ENCODE peak calls at places on chromosome 16, in ten cellular contexts. W, Y, C, B, Q, N, G, F, I and M are unnamed samples. For H3K9me3, the result is how much of the 10 kb centered on the place peaks cover.

GRCh38 chr16:50838885-50839284 is 97.0 kb downstream of the CYLD start:
- DNase-seq in F (no peak), W (no peak), G (peak), C (no peak), N (no peak), I (no peak), Y (no peak), B (no peak), Q (no peak), M (no peak)

GRCh38 chr16:79814124-79814523 is 213.6 kb upstream of the MAF start:
- DNase-seq in G (no peak), Y (no peak), C (no peak), F (no peak), B (no peak), N (no peak), W (no peak), Q (no peak), I (no peak), M (no peak)

GRCh38 chr16:50196736-50197135 is 43.6 kb downstream of the TENT4B start:
- DNase-seq in F (peak), Q (no peak), W (no peak), I (no peak), C (no peak), N (no peak), B (no peak), G (no peak), Y (no peak), M (no peak)

GRCh38 chr16:73951541-73951940 is 345.1 kb upstream of the PSMD7 start:
- DNase-seq in F (peak), G (no peak), Q (no peak), Y (no peak), I (no peak), C (no peak), N (no peak), W (no peak), B (no peak), M (no peak)

GRCh38 chr16:29315046-29315445 is 91.5 kb downstream of the NPIPB11 start:
- DNase-seq in N (no peak), B (no peak), Q (no peak), F (peak), C (no peak), I (no peak), Y (peak), W (no peak), G (no peak), M (no peak)

GRCh38 chr16:87926246-87927194 is 9.8 kb downstream of the CA5A start:
- DNase-seq in Q (no peak), G (no peak), Y (no peak), F (no peak), I (no peak), W (no peak), B (no peak), N (no peak), C (no peak), M (no peak)

GRCh38 chr16:80723981-80724380 is 80.4 kb downstream of the CDYL2 start:
- DNase-seq in N (no peak), Q (no peak), W (no peak), C (no peak), G (no peak), F (no peak), B (no peak), I (no peak), Y (no peak), M (no peak)

GRCh38 chr16:48099455-48099854 is 56.3 kb downstream of the ABCC12 start:
- DNase-seq in B (no peak), W (no peak), Y (no peak), F (no peak), G (no peak), C (no peak), N (no peak), Q (no peak), I (no peak), M (no peak)

GRCh38 chr16:6020162-6020980 is 922.8 kb upstream of the EEF2KMT start:
- DNase-seq in W (no peak), B (no peak), N (no peak), G (no peak), Y (no peak), C (no peak), I (no peak), F (no peak), Q (no peak), M (no peak)

GRCh38 chr16:49441366-49441780 is 67.8 kb downstream of the C16orf78 start:
- DNase-seq in Y (peak), Q (no peak), I (peak), G (peak), B (no peak), W (no peak), N (no peak), F (no peak), C (no peak), M (peak)

GRCh38 chr16:82043680-82044584 is 8.9 kb downstream of the HSD17B2 start:
- DNase-seq in I (no peak), C (no peak), Q (no peak), Y (no peak), W (no peak), G (no peak), B (peak), N (no peak), F (peak), M (no peak)

GRCh38 chr16:52451971-52452421 is 94.9 kb downstream of the TOX3 start:
- DNase-seq in C (no peak), W (no peak), Y (no peak), G (no peak), B (no peak), Q (no peak), I (no peak), F (no peak), N (no peak), M (no peak)

GRCh38 chr16:56477096-56477878 is 25.9 kb downstream of the OGFOD1 start:
- DNase-seq in C (peak), Q (no peak), B (no peak), N (no peak), W (no peak), Y (no peak), F (peak), I (no peak), G (peak), M (no peak)
- H3K27ac ChIP-seq in C (peak), Q (peak), B (peak), N (no peak), W (no peak), Y (no peak), F (peak), I (no peak), G (no peak), M (no peak)

GRCh38 chr16:78570409-78571141 is 471.1 kb downstream of the WWOX start:
- DNase-seq in F (no peak), G (no peak), C (no peak), B (no peak), Q (peak), N (no peak), I (no peak), W (no peak), Y (no peak), M (no peak)

GRCh38 chr16:78571434-78571833 is 472.0 kb downstream of the WWOX start:
- DNase-seq in B (no peak), G (no peak), N (no peak), W (no peak), I (no peak), C (no peak), F (no peak), Y (no peak), Q (no peak), M (no peak)

GRCh38 chr16:78563905-78564304 is 464.5 kb downstream of the WWOX start:
- DNase-seq in C (no peak), W (no peak), B (peak), Y (no peak), I (no peak), Q (no peak), N (no peak), F (no peak), G (no peak), M (no peak)

GRCh38 chr16:78566397-78567073 is 467.1 kb downstream of the WWOX start:
- DNase-seq in W (no peak), Q (no peak), N (no peak), I (no peak), C (no peak), B (no peak), G (no peak), Y (no peak), F (no peak), M (no peak)

DNA sequence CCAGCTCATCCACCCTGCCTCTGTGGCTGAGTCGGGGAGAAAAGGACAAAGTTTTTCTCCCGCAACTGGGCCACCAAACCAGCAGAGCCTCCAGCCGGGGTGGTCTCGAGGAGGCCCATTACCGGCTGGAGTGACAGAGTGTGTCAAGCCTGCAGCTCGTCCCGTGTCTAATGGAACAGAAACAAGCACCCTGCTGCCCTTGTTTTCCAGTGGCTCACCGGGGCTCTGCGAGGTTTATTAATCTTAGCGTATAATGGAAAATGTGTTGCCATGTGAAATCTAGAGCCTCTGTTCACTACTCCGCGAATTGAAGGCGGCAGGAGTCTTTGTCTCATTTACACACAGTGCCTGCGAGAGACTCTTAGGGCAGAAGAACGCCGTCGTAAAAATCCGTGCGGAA is 468.3 kb downstream of the WWOX start:
- DNase-seq in F (no peak), Q (no peak), Y (no peak), C (no peak), N (no peak), I (no peak), B (no peak), G (no peak), W (no peak), M (no peak)
- TF ChIP-seq CTCF in F (no peak), Q (no peak), Y (no peak), C (no peak), N (no peak), I (no peak), B (no peak), G (no peak), W (no peak), M (no peak)

GRCh38 chr16:71205482-71206131 is 24.9 kb downstream of the HYDIN start:
- DNase-seq in F (no peak), B (no peak), C (no peak), I (no peak), Y (no peak), Q (no peak), G (no peak), W (no peak), N (peak), M (no peak)
- H3K9me3 ChIP-seq in F (under half), B (under half), C (under half), I (under half), Y (under half), Q (under half), G (under half), W (under half), N (under half), M (under half)

DNA sequence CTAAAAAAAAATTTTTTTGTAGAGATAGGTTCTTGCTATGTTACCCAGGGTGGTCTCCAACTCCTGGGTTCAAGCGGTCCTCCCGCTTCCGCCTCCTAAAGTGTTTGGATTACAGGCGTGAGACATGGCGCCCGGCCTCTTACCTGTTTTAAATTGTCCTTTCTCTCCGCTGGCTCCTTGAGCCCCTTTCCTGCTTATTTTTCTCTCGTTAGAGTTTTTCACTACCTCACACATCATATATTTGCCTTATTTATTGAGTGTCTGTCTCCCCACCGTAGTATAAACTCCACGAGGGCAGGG is 760 bp upstream of the SEC14L5 start:
- DNase-seq in I (no peak), B (no peak), N (no peak), Y (no peak), C (no peak), G (no peak), F (no peak), W (no peak), Q (no peak), M (no peak)
- H3K27ac ChIP-seq in I (no peak), B (peak), N (peak), Y (peak), C (peak), G (no peak), F (no peak), W (peak), Q (no peak), M (peak)

GRCh38 chr16:9823510-9823909 is 358.7 kb downstream of the GRIN2A start:
- DNase-seq in B (no peak), W (no peak), Y (no peak), C (no peak), Q (no peak), F (no peak), N (no peak), I (no peak), G (no peak), M (no peak)

GRCh38 chr16:9821970-9822369 is 360.3 kb downstream of the GRIN2A start:
- DNase-seq in Q (no peak), I (no peak), G (no peak), W (no peak), B (no peak), C (no peak), Y (no peak), F (no peak), N (no peak), M (no peak)

GRCh38 chr16:9821331-9821730 is 360.9 kb downstream of the GRIN2A start:
- DNase-seq in F (no peak), Q (no peak), G (no peak), B (no peak), N (no peak), W (no peak), C (no peak), Y (no peak), I (no peak), M (no peak)

GRCh38 chr16:9818702-9819101 is 363.5 kb downstream of the GRIN2A start:
- DNase-seq in F (no peak), I (no peak), N (no peak), Y (no peak), C (no peak), B (no peak), G (no peak), Q (no peak), W (no peak), M (no peak)

GRCh38 chr16:9820481-9821246 is 361.6 kb downstream of the GRIN2A start:
- DNase-seq in N (no peak), B (no peak), Y (no peak), I (no peak), C (no peak), F (no peak), W (no peak), Q (no peak), G (no peak), M (no peak)
- TF ChIP-seq CTCF in N (no peak), B (no peak), Y (no peak), I (no peak), C (no peak), F (no peak), W (no peak), Q (peak), G (no peak), M (no peak)

GRCh38 chr16:71883193-71883848 is 661 bp downstream of the ZNF821 start:
- DNase-seq in G (no peak), W (no peak), I (peak), F (peak), Q (peak), Y (peak), B (no peak), C (no peak), N (peak), M (no peak)

GRCh38 chr16:71882505-71883192 is 1.3 kb downstream of the ZNF821 start:
- DNase-seq in W (no peak), Q (peak), F (peak), B (peak), N (no peak), C (peak), I (peak), Y (peak), G (peak), M (peak)

GRCh38 chr16:71883849-71884638 is at the start of gene ZNF821:
- DNase-seq in Y (peak), C (peak), F (peak), I (peak), G (peak), Q (peak), W (peak), B (no peak), N (peak), M (peak)

GRCh38 chr16:71889147-71889546 is 5.2 kb upstream of the ZNF821 start:
- DNase-seq in Y (no peak), I (no peak), N (no peak), Q (no peak), B (no peak), F (no peak), C (no peak), W (no peak), G (no peak), M (no peak)

GRCh38 chr16:71885261-71885650 is 1.3 kb upstream of the ZNF821 start:
- DNase-seq in W (no peak), B (no peak), C (no peak), G (no peak), F (no peak), I (no peak), Y (no peak), N (no peak), Q (no peak), M (no peak)
- H3K9me3 ChIP-seq in W (under half), B (under half), C (under half), G (under half), F (under half), I (under half), Y (under half), N (under half), Q (under half), M (under half)

DNA sequence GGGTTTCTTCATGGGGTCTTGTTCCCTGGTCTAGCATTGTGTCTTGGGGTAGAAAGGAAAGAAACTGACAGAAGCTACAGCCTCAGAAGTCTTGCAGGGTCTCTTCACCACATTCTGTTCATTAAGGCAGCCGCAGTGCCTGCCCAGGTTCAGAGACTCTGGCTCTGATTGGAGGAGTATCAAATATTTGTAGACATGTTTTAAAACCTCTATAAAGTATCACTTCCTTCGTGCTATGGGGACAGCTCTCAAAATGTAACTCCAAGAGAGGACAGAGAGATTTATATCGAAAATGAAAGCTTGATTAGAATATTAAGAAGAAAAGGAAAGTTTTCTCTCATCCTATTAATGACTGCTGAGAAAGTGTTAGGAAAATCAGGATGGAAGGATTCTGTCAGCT is 107.0 kb upstream of the CACNG3 start:
- DNase-seq in G (no peak), Y (no peak), N (no peak), C (no peak), W (no peak), Q (no peak), B (no peak), I (no peak), F (no peak), M (no peak)
- H3K27ac ChIP-seq in G (no peak), Y (no peak), N (no peak), C (no peak), W (no peak), Q (no peak), B (no peak), I (no peak), F (no peak), M (no peak)

GRCh38 chr16:14310519-14310991 is 239.4 kb downstream of the MRTFB start:
- DNase-seq in N (peak), W (no peak), F (peak), Y (no peak), C (peak), Q (no peak), B (no peak), G (no peak), I (no peak), M (no peak)
- TF ChIP-seq CTCF in N (no peak), W (no peak), F (peak), Y (no peak), C (peak), Q (no peak), B (no peak), G (no peak), I (no peak), M (no peak)

GRCh38 chr16:31767267-31767666 is 106.3 kb upstream of the ZNF267 start:
- DNase-seq in F (no peak), Y (no peak), B (no peak), Q (no peak), W (no peak), C (no peak), G (no peak), I (no peak), N (no peak), M (no peak)
- H3K9me3 ChIP-seq in F (half or more), Y (under half), B (under half), Q (under half), W (half or more), C (half or more), G (under half), I (half or more), N (under half), M (half or more)

GRCh38 chr16:31085873-31086628 is 2.7 kb downstream of the PRSS53 start:
- DNase-seq in G (no peak), F (no peak), N (no peak), Y (no peak), Q (no peak), C (no peak), W (no peak), I (no peak), B (no peak), M (no peak)
- H3K27ac ChIP-seq in G (no peak), F (no peak), N (no peak), Y (no peak), Q (no peak), C (no peak), W (no peak), I (no peak), B (peak), M (no peak)